ENCODE peak calls at places on chromosomes 6 and 20, in seven cellular contexts. J, E, H, V, Z, P and I are unnamed samples.

GRCh38 chr6:147821266-147821665 is 312.8 kb downstream of the SAMD5 start:
- DNase-seq in J (no peak), E (no peak), H (no peak), V (no peak), Z (no peak), P (no peak), I (no peak)

GRCh38 chr20:37941332-37941731 is 38.4 kb downstream of the VSTM2L start:
- DNase-seq in J (no peak), E (no peak), H (peak), V (no peak), Z (no peak), P (peak), I (no peak)

GRCh38 chr6:89581669-89582068 is 56.9 kb downstream of the LYRM2 start:
- DNase-seq in J (no peak), E (no peak), H (no peak), V (no peak), Z (no peak), P (no peak), I (no peak)

GRCh38 chr20:8505817-8506216 is 373.8 kb downstream of the PLCB1 start:
- DNase-seq in J (peak), E (no peak), H (no peak), V (no peak), Z (no peak), P (no peak), I (no peak)

GRCh38 chr6:90978046-90978445 is 391.2 kb upstream of the MAP3K7 start:
- DNase-seq in J (no peak), E (no peak), H (no peak), V (no peak), Z (no peak), P (no peak), I (no peak)

GRCh38 chr6:22929228-22929627 is 359.9 kb downstream of the HDGFL1 start:
- DNase-seq in J (no peak), E (peak), H (no peak), V (no peak), Z (no peak), P (no peak), I (no peak)

GRCh38 chr6:52253494-52253893 is 9.2 kb upstream of the IL17F start:
- DNase-seq in J (no peak), E (peak), H (no peak), V (no peak), Z (no peak), P (no peak), I (no peak)

GRCh38 chr6:30998785-30999184 is 11.5 kb upstream of the MUC22 start:
- DNase-seq in J (no peak), E (no peak), H (no peak), V (no peak), Z (no peak), P (no peak), I (no peak)

GRCh38 chr6:47238456-47238995 is 71.2 kb downstream of the TNFRSF21 start:
- DNase-seq in J (peak), E (no peak), H (no peak), V (no peak), Z (no peak), P (no peak), I (no peak)

GRCh38 chr6:4091926-4092325 is 13.0 kb upstream of the FAM217A start:
- DNase-seq in J (no peak), E (no peak), H (no peak), V (no peak), Z (no peak), P (no peak), I (no peak)

GRCh38 chr6:96015321-96015790 is 418 bp upstream of the FUT9 start:
- DNase-seq in J (no peak), E (no peak), H (peak), V (peak), Z (no peak), P (peak), I (no peak)

GRCh38 chr20:51528263-51529026 is 14.1 kb downstream of the NFATC2 start:
- DNase-seq in J (no peak), E (no peak), H (no peak), V (no peak), Z (no peak), P (no peak), I (no peak)

GRCh38 chr20:6635034-6635736 is 132.3 kb upstream of the BMP2 start:
- DNase-seq in J (no peak), E (peak), H (no peak), V (no peak), Z (no peak), P (no peak), I (no peak)

GRCh38 chr6:12957321-12958051 is 240.9 kb downstream of the PHACTR1 start:
- DNase-seq in J (peak), E (peak), H (peak), V (peak), Z (no peak), P (peak), I (peak)

GRCh38 chr6:140043357-140043756 is 668.9 kb upstream of the CITED2 start:
- DNase-seq in J (peak), E (peak), H (no peak), V (no peak), Z (peak), P (no peak), I (no peak)

GRCh38 chr20:15642099-15642498 is 931.1 kb downstream of the KIF16B start:
- DNase-seq in J (no peak), E (no peak), H (no peak), V (no peak), Z (no peak), P (no peak), I (no peak)

GRCh38 chr6:90127589-90127988 is 169.1 kb downstream of the BACH2 start:
- DNase-seq in J (no peak), E (no peak), H (no peak), V (no peak), Z (no peak), P (no peak), I (no peak)

GRCh38 chr6:139037490-139037889 is 8.9 kb downstream of the ABRACL start:
- DNase-seq in J (peak), E (peak), H (no peak), V (no peak), Z (no peak), P (no peak), I (no peak)

GRCh38 chr6:116371384-116372209 is 850 bp downstream of the DSE start:
- DNase-seq in J (peak), E (peak), H (peak), V (peak), Z (no peak), P (peak), I (no peak)

GRCh38 chr6:45959534-45960195 is 56.0 kb downstream of the CLIC5 start:
- DNase-seq in J (no peak), E (peak), H (no peak), V (no peak), Z (no peak), P (no peak), I (no peak)

GRCh38 chr6:41437604-41438003 is 102.2 kb downstream of the NCR2 start:
- DNase-seq in J (no peak), E (no peak), H (no peak), V (no peak), Z (no peak), P (no peak), I (no peak)

GRCh38 chr6:50591135-50591534 is 122.2 kb upstream of the TFAP2D start:
- DNase-seq in J (no peak), E (no peak), H (no peak), V (no peak), Z (no peak), P (no peak), I (no peak)

GRCh38 chr20:38304845-38305447 is 990 bp downstream of the BPI start:
- DNase-seq in J (peak), E (peak), H (peak), V (peak), Z (no peak), P (no peak), I (no peak)

GRCh38 chr20:63836335-63837133 is 5.5 kb upstream of the ZBTB46 start:
- DNase-seq in J (no peak), E (no peak), H (no peak), V (no peak), Z (no peak), P (no peak), I (no peak)

GRCh38 chr6:15810618-15811017 is 147.8 kb upstream of the DTNBP1 start:
- DNase-seq in J (no peak), E (no peak), H (no peak), V (no peak), Z (no peak), P (no peak), I (no peak)

GRCh38 chr6:20712011-20712410 is 177.8 kb downstream of the CDKAL1 start:
- DNase-seq in J (no peak), E (no peak), H (no peak), V (no peak), Z (no peak), P (no peak), I (no peak)

GRCh38 chr6:24752917-24753486 is 21.7 kb upstream of the GMNN start:
- DNase-seq in J (no peak), E (no peak), H (no peak), V (no peak), Z (no peak), P (no peak), I (no peak)

GRCh38 chr6:26550250-26550993 is 12.3 kb downstream of the HMGN4 start:
- DNase-seq in J (peak), E (peak), H (peak), V (peak), Z (no peak), P (peak), I (peak)

GRCh38 chr20:53793783-53794383 is 200.2 kb upstream of the ZNF217 start:
- DNase-seq in J (no peak), E (no peak), H (no peak), V (no peak), Z (no peak), P (no peak), I (no peak)
- TF ChIP-seq CTCF in J (no peak), E (no peak), H (no peak), V (no peak), Z (no peak), P (no peak), I (no peak)

GRCh38 chr6:130050230-130050629 is 31.8 kb downstream of the L3MBTL3 start:
- DNase-seq in J (peak), E (peak), H (no peak), V (no peak), Z (no peak), P (no peak), I (no peak)

GRCh38 chr6:130046711-130047439 is 28.5 kb downstream of the L3MBTL3 start:
- DNase-seq in J (peak), E (peak), H (no peak), V (no peak), Z (no peak), P (no peak), I (no peak)

GRCh38 chr6:130043344-130043743 is 25.0 kb downstream of the L3MBTL3 start:
- DNase-seq in J (no peak), E (no peak), H (no peak), V (peak), Z (no peak), P (no peak), I (no peak)

GRCh38 chr6:130041594-130041993 is 23.2 kb downstream of the L3MBTL3 start:
- DNase-seq in J (no peak), E (no peak), H (no peak), V (no peak), Z (no peak), P (no peak), I (no peak)

DNA sequence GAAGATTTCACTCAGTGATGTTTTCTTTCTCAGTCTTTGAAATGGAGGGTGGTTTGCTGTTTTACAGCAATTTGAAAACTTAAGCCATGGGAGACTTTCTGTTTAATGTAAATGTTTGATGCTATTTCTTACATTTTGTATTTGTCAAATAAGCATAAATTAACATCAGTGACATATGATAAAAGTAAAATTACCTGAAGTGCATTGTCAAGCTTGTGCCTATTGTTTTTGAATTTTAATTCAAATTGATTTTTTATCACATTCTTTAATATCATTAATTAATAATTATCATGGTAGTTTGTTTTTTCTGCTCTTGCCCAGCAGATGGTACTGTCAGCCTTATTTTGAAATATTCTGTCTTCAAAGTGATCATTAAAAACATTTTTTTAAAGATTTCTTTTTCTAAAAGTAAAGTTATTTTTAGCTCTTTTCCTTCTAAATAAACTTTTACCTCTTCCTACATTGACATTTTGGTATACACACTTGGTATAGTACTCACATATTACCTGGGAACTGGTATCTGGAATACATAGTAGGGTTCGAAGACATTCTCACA is 29.1 kb downstream of the L3MBTL3 start:
- DNase-seq in J (peak), E (no peak), H (no peak), V (no peak), Z (no peak), P (no peak), I (no peak)
- TF ChIP-seq CTCF in J (peak), E (peak), H (no peak), V (peak), Z (no peak), P (no peak), I (no peak)

GRCh38 chr20:32474717-32474966 is 110.5 kb downstream of the NOL4L start:
- DNase-seq in J (no peak), E (no peak), H (no peak), V (no peak), Z (no peak), P (no peak), I (no peak)

GRCh38 chr20:32474967-32475819 is 109.9 kb downstream of the NOL4L start:
- DNase-seq in J (peak), E (peak), H (peak), V (peak), Z (no peak), P (peak), I (no peak)

GRCh38 chr20:32472581-32473207 is 112.4 kb downstream of the NOL4L start:
- DNase-seq in J (no peak), E (no peak), H (no peak), V (no peak), Z (no peak), P (peak), I (no peak)

GRCh38 chr20:32473231-32474008 is 111.7 kb downstream of the NOL4L start:
- DNase-seq in J (no peak), E (no peak), H (no peak), V (peak), Z (no peak), P (peak), I (no peak)

GRCh38 chr20:32474009-32474716 is 111.0 kb downstream of the NOL4L start:
- DNase-seq in J (no peak), E (no peak), H (peak), V (peak), Z (no peak), P (peak), I (no peak)
- TF ChIP-seq CTCF in J (no peak), E (no peak), H (no peak), V (no peak), Z (no peak), P (no peak), I (no peak)

DNA sequence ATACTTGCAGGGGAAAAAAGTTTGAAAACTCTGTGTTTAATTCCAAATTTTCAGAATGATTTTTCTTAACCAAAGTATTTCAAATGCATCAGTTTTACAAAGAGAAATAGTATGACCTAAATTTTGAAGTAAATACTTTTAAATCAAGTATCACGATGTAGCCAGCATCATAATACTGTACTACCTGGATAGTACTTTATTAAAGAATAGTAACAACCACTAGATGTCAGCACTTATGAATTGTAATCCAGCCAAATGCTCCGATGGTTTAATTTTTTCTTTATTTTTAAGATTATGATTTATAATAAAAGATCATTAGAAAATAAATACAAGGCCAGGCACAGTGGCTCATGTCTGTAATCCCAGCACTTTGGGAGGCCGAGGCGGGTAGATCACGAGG is 37.2 kb upstream of the HACE1 start:
- DNase-seq in J (no peak), E (no peak), H (no peak), V (no peak), Z (no peak), P (no peak), I (no peak)
- TF ChIP-seq CTCF in J (peak), E (peak), H (peak), V (peak), Z (no peak), P (no peak), I (no peak)

GRCh38 chr20:31544600-31544999 is 30.4 kb downstream of the HM13 start:
- DNase-seq in J (no peak), E (no peak), H (no peak), V (no peak), Z (no peak), P (no peak), I (no peak)

GRCh38 chr20:31548823-31549512 is 34.7 kb downstream of the HM13 start:
- DNase-seq in J (no peak), E (peak), H (no peak), V (no peak), Z (no peak), P (no peak), I (no peak)

GRCh38 chr20:31547720-31548298 is 33.6 kb downstream of the HM13 start:
- DNase-seq in J (no peak), E (no peak), H (no peak), V (no peak), Z (no peak), P (no peak), I (no peak)

GRCh38 chr20:31549513-31549880 is 35.3 kb downstream of the HM13 start:
- DNase-seq in J (no peak), E (no peak), H (no peak), V (no peak), Z (no peak), P (no peak), I (no peak)

GRCh38 chr20:31547017-31547675 is 32.9 kb downstream of the HM13 start:
- DNase-seq in J (peak), E (peak), H (peak), V (peak), Z (peak), P (peak), I (peak)
- TF ChIP-seq CTCF in J (no peak), E (peak), H (no peak), V (no peak), Z (no peak), P (no peak), I (no peak)

GRCh38 chr20:33733654-33734576 is 2.1 kb downstream of the ZNF341 start:
- DNase-seq in J (peak), E (peak), H (no peak), V (no peak), Z (no peak), P (no peak), I (peak)
- TF ChIP-seq CTCF in J (no peak), E (no peak), H (no peak), V (no peak), Z (no peak), P (no peak), I (no peak)

GRCh38 chr6:136037246-136037884 is 185.9 kb downstream of the PDE7B start:
- DNase-seq in J (peak), E (peak), H (no peak), V (no peak), Z (no peak), P (no peak), I (no peak)

GRCh38 chr6:136038531-136038930 is 187.0 kb downstream of the PDE7B start:
- DNase-seq in J (no peak), E (no peak), H (no peak), V (no peak), Z (no peak), P (no peak), I (no peak)

GRCh38 chr6:136039185-136039584 is 187.7 kb downstream of the PDE7B start:
- DNase-seq in J (peak), E (peak), H (no peak), V (no peak), Z (no peak), P (no peak), I (no peak)

GRCh38 chr6:136036601-136037000 is 185.1 kb downstream of the PDE7B start:
- DNase-seq in J (no peak), E (no peak), H (no peak), V (no peak), Z (no peak), P (no peak), I (no peak)

GRCh38 chr6:136037885-136038460 is 186.5 kb downstream of the PDE7B start:
- DNase-seq in J (peak), E (peak), H (no peak), V (no peak), Z (no peak), P (peak), I (no peak)
- TF ChIP-seq CTCF in J (peak), E (peak), H (no peak), V (no peak), Z (no peak), P (no peak), I (no peak)

DNA sequence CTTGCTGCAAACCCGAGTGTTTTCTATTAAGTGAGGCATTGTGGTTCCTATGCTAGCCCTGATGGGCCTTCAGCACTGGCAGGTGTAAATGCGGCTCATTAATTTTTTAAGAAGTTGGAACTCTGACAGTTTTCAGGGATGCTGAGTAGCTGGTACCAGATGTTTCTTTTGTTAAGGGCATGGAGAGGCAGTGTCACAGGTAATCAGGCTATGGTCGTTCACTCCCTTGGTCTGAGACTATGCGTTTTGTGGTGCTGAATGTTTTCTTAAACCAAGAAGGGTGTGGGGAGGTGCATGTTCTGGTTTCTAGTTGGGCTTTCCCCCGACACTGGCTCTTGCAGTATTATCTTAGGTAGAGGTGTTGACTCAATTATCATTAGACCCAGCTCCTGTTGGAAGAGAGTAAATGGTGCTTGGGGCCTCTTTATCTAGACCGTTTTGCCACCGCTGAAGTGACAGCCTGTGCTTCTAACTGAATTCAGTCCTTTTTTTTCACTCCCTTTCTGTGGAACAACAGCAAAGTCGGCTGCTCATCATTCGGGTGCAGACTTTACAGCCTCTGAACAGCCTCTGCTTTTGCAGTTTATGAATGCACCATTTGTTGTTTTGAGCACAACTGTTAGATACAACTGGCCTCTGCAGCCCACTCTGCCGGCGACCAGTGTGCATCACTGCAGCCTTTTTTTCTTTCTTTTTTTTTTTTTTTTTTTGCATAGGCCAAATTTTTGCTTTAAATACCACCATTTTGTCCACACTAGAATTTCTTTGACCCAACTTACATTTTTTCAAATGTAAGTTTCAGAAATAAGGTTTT is 35.6 kb downstream of the RREB1 start:
- DNase-seq in J (no peak), E (no peak), H (no peak), V (no peak), Z (no peak), P (no peak), I (no peak)
- TF ChIP-seq CTCF in J (peak), E (peak), H (no peak), V (no peak), Z (peak), P (peak), I (no peak)